ENCODE peak calls at places on chromosomes 7 and 10, in seven cellular contexts. U is activated naive CD4-positive, alpha-beta T cell; K is NCI-H446 treated with DMSO at 0.1 percent for 48 hours; L is anterior cingulate cortex; V is activated CD4-positive, alpha-beta T cell treated with anti-CD3 and anti-CD28 coated beads, Interleukin-2, amount 50 U/mL, for 1 hour; O is stimulated activated CD4-positive, alpha-beta T cell treated with anti-CD3 and anti-CD28 coated beads, TNF-alpha, amount 100 ng/mL, for 24 hours; H is CD4-positive, alpha-beta T cell. T is an unnamed sample.

GRCh38 chr7:116195451-116195850 is 14.9 kb upstream of the TES start:
- DNase-seq in U (no peak), K (no peak), L (no peak), V (no peak), O (no peak), H (no peak), T (no peak)

GRCh38 chr10:33196710-33197406 is 137.6 kb downstream of the NRP1 start:
- DNase-seq in U (no peak), K (no peak), L (no peak), V (no peak), O (no peak), H (no peak), T (no peak)

GRCh38 chr10:24579911-24580310 is 143.8 kb downstream of the ARHGAP21 start:
- DNase-seq in U (no peak), K (no peak), L (no peak), V (no peak), O (no peak), H (no peak), T (no peak)

GRCh38 chr10:69232736-69233135 is 12.6 kb downstream of the HKDC1 start:
- DNase-seq in U (no peak), K (no peak), L (no peak), V (peak; percentile 42), O (no peak), H (peak; percentile 33), T (no peak)

GRCh38 chr7:144454-144826 is 47.9 kb upstream of the FAM20C start:
- DNase-seq in U (no peak), K (no peak), L (no peak), V (no peak), O (no peak), H (no peak), T (no peak)

GRCh38 chr10:48672596-48673255 is 11.9 kb upstream of the WDFY4 start:
- DNase-seq in U (no peak), K (no peak), L (no peak), V (no peak), O (no peak), H (no peak), T (no peak)

GRCh38 chr7:122884186-122884585 is 2.1 kb downstream of the CADPS2 start:
- DNase-seq in U (no peak), K (no peak), L (no peak), V (no peak), O (no peak), H (no peak), T (no peak)

GRCh38 chr7:22142593-22142992 is 196.9 kb upstream of the CDCA7L start:
- DNase-seq in U (no peak), K (no peak), L (no peak), V (no peak), O (no peak), H (no peak), T (no peak)

GRCh38 chr7:66413379-66414114 is 208.4 kb downstream of the TPST1 start:
- DNase-seq in U (peak; percentile 62), K (peak; percentile 70), L (peak; percentile 91), V (peak; percentile 83), O (peak; percentile 66), H (peak; percentile 75), T (peak; percentile 97)

GRCh38 chr7:37820708-37821468 is 27.5 kb upstream of the NME8 start:
- DNase-seq in U (no peak), K (no peak), L (no peak), V (no peak), O (no peak), H (no peak), T (no peak)

GRCh38 chr7:70693300-70693689 is 438.6 kb upstream of the GALNT17 start:
- DNase-seq in U (no peak), K (no peak), L (no peak), V (no peak), O (no peak), H (no peak), T (no peak)